ENCODE peak calls at places on chromosomes 4 and X, in five cellular contexts. G, V, C, F and L are unnamed samples.

GRCh38 chr4:151296227-151296626 is 19.3 kb downstream of the PRSS48 start:
- DNase-seq in V (no peak), G (no peak), C (no peak), F (no peak), L (no peak)

GRCh38 chr4:156347412-156348075 is 393.9 kb upstream of the CTSO start:
- DNase-seq in V (peak; percentile 44), C (no peak), G (no peak), F (no peak), L (no peak)

GRCh38 chrX:9775930-9776329 is 10.3 kb upstream of the GPR143 start:
- DNase-seq in V (no peak), C (no peak), F (no peak), G (no peak), L (no peak)

GRCh38 chrX:106037835-106038473 is 573 bp downstream of the SERPINA7 start:
- DNase-seq in C (no peak), F (no peak), G (no peak), V (no peak), L (no peak)

GRCh38 chrX:129318375-129318774 is 204.9 kb downstream of the SMARCA1 start:
- DNase-seq in F (peak; percentile 3), C (no peak), V (peak; percentile 19), G (no peak), L (no peak)

GRCh38 chr4:143382539-143382938 is 45.9 kb downstream of the GAB1 start:
- DNase-seq in C (no peak), V (peak; percentile 50), G (no peak), F (no peak), L (no peak)

GRCh38 chrX:9911479-9911878 is 55.7 kb upstream of the CLDN34 start:
- DNase-seq in F (no peak), C (no peak), G (no peak), V (peak; percentile 51), L (no peak)

GRCh38 chr4:5884804-5885203 is 8.1 kb downstream of the CRMP1 start:
- DNase-seq in C (no peak), G (no peak), V (no peak), F (no peak), L (no peak)

GRCh38 chr4:111499291-111499690 is 646.0 kb upstream of the FAM241A start:
- DNase-seq in G (no peak), V (peak; percentile 42), F (no peak), C (no peak), L (no peak)

GRCh38 chrX:47579537-47579936 is 2.7 kb upstream of the TIMP1 start:
- DNase-seq in V (peak; percentile 85), G (peak; percentile 64), F (no peak), C (no peak), L (no peak)

GRCh38 chrX:154372612-154373022 is 1.8 kb downstream of the FLNA start:
- DNase-seq in G (peak; percentile 72), C (no peak), F (no peak), V (peak; percentile 47), L (no peak)

GRCh38 chr4:90121961-90122748 is 5.0 kb upstream of the CCSER1 start:
- DNase-seq in F (no peak), C (no peak), V (no peak), G (no peak), L (no peak)

GRCh38 chrX:71541546-71542022 is 8.7 kb downstream of the OGT start:
- DNase-seq in G (no peak), F (no peak), V (peak; percentile 59), C (no peak), L (no peak)

GRCh38 chrX:21907250-21907649 is 33.3 kb upstream of the SMS start:
- DNase-seq in V (no peak), C (no peak), G (no peak), F (no peak), L (no peak)

GRCh38 chr4:160375746-160376452 is 1273.0 kb downstream of the RAPGEF2 start:
- DNase-seq in G (no peak), F (no peak), V (no peak), C (no peak), L (no peak)

GRCh38 chr4:130479674-130480073 is 1383.7 kb downstream of the C4orf33 start:
- DNase-seq in C (no peak), V (no peak), G (no peak), F (no peak), L (no peak)

GRCh38 chr4:179485781-179486180 is 2043.5 kb upstream of the AGA start:
- DNase-seq in C (no peak), V (no peak), G (no peak), F (no peak), L (no peak)

GRCh38 chr4:98928131-98928504 is 815 bp downstream of the EIF4E start:
- DNase-seq in G (peak; percentile 87), V (peak; percentile 80), F (no peak), C (no peak), L (peak; percentile 86)

GRCh38 chr4:106738121-106738520 is 298.0 kb downstream of the DKK2 start:
- DNase-seq in C (no peak), V (no peak), F (no peak), G (no peak), L (no peak)

GRCh38 chr4:186017801-186018200 is 51.2 kb upstream of the TLR3 start:
- DNase-seq in V (no peak), C (no peak), F (no peak), G (no peak), L (no peak)

GRCh38 chr4:1179089-1179441 is 6.7 kb upstream of the SPON2 start:
- DNase-seq in F (no peak), V (no peak), C (no peak), G (no peak), L (no peak)